ENCODE peak calls at places on chromosomes 6 and 20, in nine cellular contexts. Z is upper lobe of right lung; Y is CD4-positive, alpha-beta T cell; V is tibial artery; R is mesenchymal stem cell; W is heart right ventricle; J is WERI-Rb-1; O is fibroblast of lung; D is mucosa of descending colon. N is an unnamed sample. For H3K9me3, the result is how much of the 10 kb centered on the place peaks cover.

GRCh38 chr6:114153448-114153847 is 182.5 kb upstream of the HDAC2 start:
- DNase-seq in Z (no peak), Y (no peak), V (no peak), R (no peak), W (no peak), J (no peak), O (no peak), D (no peak), N (no peak)

GRCh38 chr6:15546591-15546990 is 116.2 kb downstream of the DTNBP1 start:
- DNase-seq in Z (no peak), Y (no peak), V (no peak), R (peak), W (no peak), J (no peak), O (no peak), D (no peak), N (no peak)

GRCh38 chr6:92701425-92702096 is 717.8 kb downstream of the EPHA7 start:
- DNase-seq in Z (no peak), Y (no peak), V (no peak), R (no peak), W (no peak), J (no peak), O (no peak), D (no peak), N (no peak)

GRCh38 chr6:134446228-134446848 is 128.4 kb upstream of the SGK1 start:
- DNase-seq in Z (no peak), Y (no peak), V (no peak), R (no peak), W (no peak), J (peak), O (peak), D (no peak), N (no peak)

GRCh38 chr6:149963212-149963461 is 606 bp upstream of the ULBP1 start:
- DNase-seq in Z (no peak), Y (no peak), V (no peak), R (peak), W (no peak), J (peak), O (peak), D (no peak), N (no peak)

GRCh38 chr20:59581983-59582679 is 22.2 kb upstream of the PHACTR3 start:
- DNase-seq in Z (peak), Y (no peak), V (no peak), R (no peak), W (no peak), J (no peak), O (no peak), D (no peak), N (no peak)

GRCh38 chr6:80179691-80180090 is 73.2 kb downstream of the BCKDHB start:
- DNase-seq in Z (no peak), Y (no peak), V (no peak), R (no peak), W (no peak), J (no peak), O (no peak), D (no peak), N (no peak)

GRCh38 chr6:52640170-52640569 is 30.7 kb upstream of the TMEM14A start:
- DNase-seq in Z (no peak), Y (no peak), V (no peak), R (no peak), W (no peak), J (no peak), O (peak), D (peak), N (no peak)

GRCh38 chr6:142744836-142745235 is 200.1 kb downstream of the HIVEP2 start:
- DNase-seq in Z (no peak), Y (no peak), V (no peak), R (peak), W (no peak), J (no peak), O (peak), D (no peak), N (no peak)

GRCh38 chr20:35135867-35136586 is 11.1 kb downstream of the EDEM2 start:
- DNase-seq in Z (no peak), Y (no peak), V (peak), R (peak), W (peak), J (no peak), O (peak), D (no peak), N (no peak)
- H3K9me3 ChIP-seq in Z (under half), Y (under half), V (under half), R (under half), W (under half), J (under half), O (under half), D (under half), N (under half)

GRCh38 chr6:353642-354614 is 37.6 kb upstream of the IRF4 start:
- DNase-seq in Z (peak), Y (no peak), V (no peak), R (no peak), W (no peak), J (no peak), O (no peak), D (no peak), N (no peak)

GRCh38 chr6:351867-352289 is 39.7 kb upstream of the IRF4 start:
- DNase-seq in Z (peak), Y (no peak), V (no peak), R (no peak), W (no peak), J (no peak), O (no peak), D (no peak), N (no peak)

GRCh38 chr6:352896-353470 is 38.6 kb upstream of the IRF4 start:
- DNase-seq in Z (no peak), Y (no peak), V (no peak), R (no peak), W (no peak), J (no peak), O (no peak), D (no peak), N (no peak)

GRCh38 chr6:351011-351866 is 40.3 kb upstream of the IRF4 start:
- DNase-seq in Z (peak), Y (no peak), V (no peak), R (no peak), W (no peak), J (no peak), O (no peak), D (no peak), N (no peak)

GRCh38 chr6:352474-352873 is 39.1 kb upstream of the IRF4 start:
- DNase-seq in Z (peak), Y (no peak), V (no peak), R (no peak), W (no peak), J (no peak), O (no peak), D (no peak), N (no peak)
- H3K9me3 ChIP-seq in Z (under half), Y (under half), V (under half), R (under half), W (under half), J (under half), O (under half), D (under half), N (under half)

GRCh38 chr20:30606990-30607389 is 650.5 kb upstream of the DEFB115 start:
- DNase-seq in Z (no peak), Y (no peak), V (no peak), R (no peak), W (no peak), J (no peak), O (no peak), D (no peak), N (no peak)
- H3K9me3 ChIP-seq in Z (under half), Y (under half), V (under half), R (under half), W (under half), J (under half), O (under half), D (under half), N (under half)

GRCh38 chr6:76264466-76264865 is 192.0 kb upstream of the IMPG1 start:
- DNase-seq in Z (no peak), Y (no peak), V (no peak), R (no peak), W (no peak), J (no peak), O (no peak), D (no peak), N (no peak)

DNA sequence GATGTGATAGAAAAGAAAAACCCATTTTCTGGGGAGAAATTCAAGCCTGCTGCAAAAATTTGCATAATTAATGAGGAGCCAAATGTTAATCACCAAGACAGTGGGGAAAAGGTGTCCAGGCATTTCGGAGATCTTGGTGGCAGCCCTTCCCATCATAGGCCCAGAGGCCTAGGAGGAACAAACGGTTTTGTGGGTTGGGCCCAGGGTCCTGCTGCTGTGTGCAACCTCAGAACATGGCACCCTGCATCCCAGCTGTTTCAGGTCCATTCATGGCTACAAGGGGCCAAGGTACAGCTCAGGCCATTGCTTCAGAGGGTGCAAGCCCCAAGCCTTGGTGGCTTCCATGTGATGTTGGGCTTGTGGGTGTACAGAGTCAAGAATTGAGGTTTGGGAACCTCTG is 189.8 kb upstream of the IMPG1 start:
- DNase-seq in Z (no peak), Y (no peak), V (no peak), R (no peak), W (no peak), J (no peak), O (no peak), D (no peak), N (no peak)
- H3K9me3 ChIP-seq in Z (under half), Y (under half), V (under half), R (under half), W (under half), J (under half), O (under half), D (under half), N (under half)

GRCh38 chr6:42533794-42534193 is 30.0 kb upstream of the UBR2 start:
- DNase-seq in Z (no peak), Y (no peak), V (no peak), R (no peak), W (no peak), J (no peak), O (no peak), D (no peak), N (no peak)
- H3K9me3 ChIP-seq in Z (under half), Y (under half), V (under half), R (under half), W (under half), J (under half), O (under half), D (under half), N (under half)

DNA sequence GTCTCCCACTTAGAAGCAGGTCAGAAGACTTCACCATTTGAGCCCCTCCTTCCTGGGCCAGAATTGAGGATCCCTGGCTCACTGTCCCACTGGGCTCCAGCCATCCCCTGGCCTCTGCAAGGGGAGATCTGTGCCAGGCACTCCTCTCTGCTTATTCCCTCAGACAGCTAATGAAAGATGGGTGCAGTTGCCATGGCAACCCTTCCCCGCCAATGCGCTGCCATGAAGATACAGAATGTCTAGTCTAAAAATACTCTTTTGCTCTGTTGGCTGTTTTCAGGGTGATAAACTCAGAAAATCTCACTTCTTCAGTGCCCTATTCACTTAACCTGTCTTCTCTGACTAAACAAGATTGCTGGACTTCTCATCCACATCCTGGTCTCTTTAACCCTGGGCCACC is 13.6 kb upstream of the TTLL2 start:
- DNase-seq in Z (no peak), Y (no peak), V (no peak), R (no peak), W (no peak), J (no peak), O (no peak), D (no peak), N (no peak)
- H3K9me3 ChIP-seq in Z (under half), Y (under half), V (under half), R (under half), W (under half), J (under half), O (under half), D (under half), N (under half)

GRCh38 chr20:31489152-31489551 is 14.1 kb downstream of the REM1 start:
- DNase-seq in Z (no peak), Y (no peak), V (no peak), R (no peak), W (no peak), J (no peak), O (no peak), D (no peak), N (no peak)
- H3K9me3 ChIP-seq in Z (under half), Y (under half), V (under half), R (under half), W (under half), J (under half), O (under half), D (under half), N (under half)

GRCh38 chr20:56328861-56329260 is 29.9 kb upstream of the FAM210B start:
- DNase-seq in Z (no peak), Y (no peak), V (no peak), R (peak), W (no peak), J (no peak), O (no peak), D (peak), N (no peak)
- H3K9me3 ChIP-seq in Z (under half), Y (under half), V (under half), R (under half), W (under half), J (under half), O (under half), D (under half), N (under half)

GRCh38 chr6:31933537-31933936 is 6.0 kb downstream of the C2 start:
- DNase-seq in Z (no peak), Y (no peak), V (no peak), R (no peak), W (no peak), J (no peak), O (no peak), D (no peak), N (no peak)
- H3K9me3 ChIP-seq in Z (under half), Y (under half), V (under half), R (under half), W (under half), J (under half), O (under half), D (under half), N (under half)

N was measured in T-helper 17 cell.